ENCODE peak calls at places on chromosomes 12 and 14, in eight cellular contexts. N is HEK293T, V is T-cell, W is HuH-7.5, Z is fibroblast of the conjunctiva, K is NCI-H774, Q is GM03348, S is Calu3. L is an unnamed sample.
A peak's percentile ranks its signal among the peaks of the same experiment; 100 is the strongest.

GRCh38 chr12:121120323-121120722 is 12.4 kb upstream of the P2RX7 start:
- DNase-seq in Z (no peak), W (no peak), S (no peak), K (no peak), Q (no peak), V (no peak), N (no peak), L (no peak)

GRCh38 chr12:24778486-24779304 is 170.2 kb downstream of the BCAT1 start:
- DNase-seq in K (peak; percentile 36), N (peak; percentile 26), Z (peak; percentile 16), Q (peak; percentile 11), W (no peak), S (no peak), V (no peak), L (no peak)

GRCh38 chr14:22070119-22070982 is 396.7 kb upstream of the OR4E1 start:
- DNase-seq in K (no peak), Q (no peak), V (peak; percentile 47), S (no peak), Z (no peak), W (no peak), N (peak; percentile 10), L (no peak)

GRCh38 chr14:100900837-100901390 is 2.6 kb downstream of the RTL1 start:
- DNase-seq in V (no peak), N (peak; percentile 51), S (peak; percentile 68), W (peak; percentile 44), Q (no peak), K (peak; percentile 1), Z (peak; percentile 6), L (peak; percentile 79)

GRCh38 chr12:110741371-110741770 is 1.3 kb downstream of the PPP1CC start:
- DNase-seq in W (no peak), S (no peak), Z (no peak), V (no peak), N (no peak), K (no peak), Q (no peak), L (no peak)

GRCh38 chr12:118164798-118165486 is 29.0 kb downstream of the PEBP1 start:
- DNase-seq in V (no peak), Z (no peak), K (peak; percentile 30), S (peak; percentile 50), N (peak; percentile 50), Q (peak; percentile 54), W (peak; percentile 24), L (peak; percentile 37)

GRCh38 chr14:23513005-23513412 is 38.6 kb downstream of the ZFHX2 start:
- DNase-seq in K (peak; percentile 57), N (no peak), Z (no peak), W (no peak), V (no peak), Q (no peak), S (no peak), L (no peak)

GRCh38 chr12:3200032-3200617 is 122.9 kb downstream of the TSPAN9 start:
- DNase-seq in Q (peak; percentile 77), K (peak; percentile 36), S (peak; percentile 52), W (no peak), Z (no peak), N (peak; percentile 80), V (no peak), L (peak; percentile 82)

GRCh38 chr14:105537580-105538474 is 11.4 kb downstream of the TMEM121 start:
- DNase-seq in S (peak; percentile 81), Q (peak; percentile 89), W (peak; percentile 84), K (peak; percentile 28), Z (no peak), V (peak; percentile 63), N (peak; percentile 88), L (peak; percentile 81)

GRCh38 chr12:75097003-75097402 is 112.6 kb downstream of the KCNC2 start:
- DNase-seq in S (no peak), Z (no peak), W (no peak), Q (no peak), N (no peak), K (no peak), V (no peak), L (no peak)

GRCh38 chr12:110005319-110005973 is 6.2 kb downstream of the ANKRD13A start:
- DNase-seq in V (no peak), Q (no peak), Z (no peak), S (no peak), N (no peak), K (no peak), W (no peak), L (no peak)

GRCh38 chr12:121423682-121424631 is 24.0 kb downstream of the RNF34 start:
- DNase-seq in W (no peak), Q (no peak), Z (no peak), K (no peak), S (no peak), N (no peak), V (no peak), L (no peak)

GRCh38 chr12:70074510-70074909 is 168.7 kb upstream of the CNOT2 start:
- DNase-seq in Q (no peak), K (no peak), W (no peak), N (no peak), Z (no peak), V (no peak), S (peak; percentile 28), L (no peak)

GRCh38 chr14:61568572-61569011 is 126.7 kb upstream of the HIF1A start:
- DNase-seq in N (no peak), S (peak; percentile 49), V (peak; percentile 60), K (no peak), Z (no peak), Q (no peak), W (no peak), L (no peak)

GRCh38 chr12:51171884-51172514 is 936 bp downstream of the TFCP2 start:
- DNase-seq in Q (peak; percentile 45), Z (no peak), V (no peak), W (no peak), N (no peak), K (no peak), S (peak; percentile 24), L (peak; percentile 52)

GRCh38 chr14:104149617-104150141 is 11.3 kb downstream of the KIF26A start:
- DNase-seq in W (no peak), N (peak; percentile 84), S (no peak), V (no peak), Q (no peak), K (no peak), Z (peak; percentile 34), L (no peak)